ENCODE peak calls at places on chromosomes 13 and 19, in eight cellular contexts. I is Right ventricle myocardium superior; C is DND-41; W is effector CD4-positive, alpha-beta T cell; H is naive thymus-derived CD8-positive, alpha-beta T cell; L is NAMALWA; M is EL; F is anterior cingulate cortex. U is an unnamed sample.

GRCh38 chr13:34756136-34756535 is 185.9 kb upstream of the NBEA start:
- DNase-seq in I (no peak), C (no peak), W (no peak), H (no peak), L (no peak), M (no peak), F (no peak), U (no peak)

GRCh38 chr19:3375221-3376088 is 9.1 kb downstream of the NFIC start:
- DNase-seq in I (peak; percentile 91), C (no peak), W (no peak), H (no peak), L (no peak), M (peak; percentile 71), F (peak; percentile 87), U (peak; percentile 68)

GRCh38 chr13:51942189-51942588 is 69.1 kb downstream of the ATP7B start:
- DNase-seq in I (no peak), C (no peak), W (no peak), H (peak; percentile 42), L (no peak), M (no peak), F (no peak), U (no peak)

GRCh38 chr19:44740351-44740824 is 8.1 kb upstream of the BCL3 start:
- DNase-seq in I (no peak), C (no peak), W (no peak), H (no peak), L (peak; percentile 61), M (no peak), F (no peak), U (no peak)

GRCh38 chr19:42547927-42548326 is 19.6 kb upstream of the CEACAM1 start:
- DNase-seq in I (no peak), C (no peak), W (no peak), H (no peak), L (no peak), M (no peak), F (no peak), U (no peak)

GRCh38 chr13:29106651-29107050 is 286.5 kb downstream of the MTUS2 start:
- DNase-seq in I (no peak), C (no peak), W (no peak), H (no peak), L (no peak), M (peak; percentile 44), F (no peak), U (no peak)

GRCh38 chr19:17170538-17171297 is 44.4 kb upstream of the USE1 start:
- DNase-seq in I (no peak), C (no peak), W (no peak), H (no peak), L (no peak), M (no peak), F (no peak), U (no peak)

GRCh38 chr19:47652285-47652684 is 43.4 kb downstream of the BICRA start:
- DNase-seq in I (peak; percentile 39), C (no peak), W (no peak), H (no peak), L (no peak), M (no peak), F (no peak), U (no peak)

GRCh38 chr13:42110410-42111155 is 62.1 kb downstream of the DGKH start:
- DNase-seq in I (no peak), C (peak; percentile 31), W (peak; percentile 31), H (peak; percentile 71), L (peak; percentile 87), M (peak; percentile 74), F (no peak), U (peak; percentile 84)

GRCh38 chr13:49927755-49928154 is 8.4 kb downstream of the SPRYD7 start:
- DNase-seq in I (no peak), C (peak; percentile 30), W (no peak), H (no peak), L (no peak), M (peak; percentile 44), F (no peak), U (peak; percentile 88)

GRCh38 chr13:31195616-31196015 is 4.2 kb upstream of the B3GLCT start:
- DNase-seq in I (no peak), C (no peak), W (no peak), H (no peak), L (no peak), M (no peak), F (no peak), U (no peak)

GRCh38 chr19:22634450-22634827 is 315 bp downstream of the ZNF492 start:
- DNase-seq in I (no peak), C (no peak), W (no peak), H (no peak), L (no peak), M (no peak), F (peak; percentile 13), U (no peak)

GRCh38 chr13:90443268-90443667 is 904.2 kb upstream of the MIR17HG start:
- DNase-seq in I (no peak), C (no peak), W (no peak), H (no peak), L (no peak), M (no peak), F (no peak), U (no peak)

GRCh38 chr19:19528721-19529490 is at the start of gene YJEFN3:
- DNase-seq in I (no peak), C (no peak), W (no peak), H (no peak), L (no peak), M (no peak), F (peak; percentile 67), U (peak; percentile 44)

GRCh38 chr13:113989585-113990300 is 15.9 kb upstream of the C13orf46 start:
- DNase-seq in I (peak; percentile 8), C (no peak), W (no peak), H (no peak), L (no peak), M (no peak), F (no peak), U (no peak)